ENCODE peak calls at places on chromosomes 7 and 10, in seven cellular contexts. R, N, V, C, K, I and Q are unnamed samples.

GRCh38 chr7:54833021-54833467 is 74.0 kb upstream of the SEC61G start:
- DNase-seq in R (no peak), N (no peak), V (no peak), C (no peak), K (no peak), I (no peak), Q (no peak)

GRCh38 chr10:113776553-113776952 is 25.1 kb downstream of the PLEKHS1 start:
- DNase-seq in R (no peak), N (no peak), V (no peak), C (no peak), K (no peak), I (no peak), Q (no peak)

GRCh38 chr7:30977896-30978564 is 14.3 kb downstream of the GHRHR start:
- DNase-seq in R (peak; percentile 6), N (peak; percentile 21), V (peak; percentile 50), C (peak; percentile 21), K (no peak), I (peak; percentile 72), Q (peak; percentile 33)

GRCh38 chr7:69430502-69431145 is 167.7 kb upstream of the AUTS2 start:
- DNase-seq in R (peak; percentile 20), N (no peak), V (no peak), C (no peak), K (no peak), I (peak; percentile 11), Q (no peak)

GRCh38 chr10:15419279-15419874 is 48.3 kb upstream of the FAM171A1 start:
- DNase-seq in R (peak; percentile 45), N (peak; percentile 63), V (peak; percentile 17), C (peak; percentile 20), K (no peak), I (peak; percentile 47), Q (peak; percentile 61)

GRCh38 chr7:75614390-75614789 is 122.3 kb downstream of the SPDYE5 start:
- DNase-seq in R (no peak), N (no peak), V (no peak), C (no peak), K (no peak), I (no peak), Q (no peak)

GRCh38 chr10:64115471-64115870 is 594.3 kb downstream of the REEP3 start:
- DNase-seq in R (no peak), N (no peak), V (no peak), C (no peak), K (no peak), I (no peak), Q (no peak)

GRCh38 chr7:86923530-86923929 is 135.9 kb downstream of the ELAPOR2 start:
- DNase-seq in R (no peak), N (no peak), V (no peak), C (no peak), K (no peak), I (no peak), Q (no peak)

GRCh38 chr7:139738772-139739171 is 39.0 kb downstream of the HIPK2 start:
- DNase-seq in R (no peak), N (no peak), V (no peak), C (no peak), K (no peak), I (no peak), Q (no peak)

GRCh38 chr10:104293021-104293420 is 24.0 kb downstream of the GSTO2 start:
- DNase-seq in R (peak; percentile 72), N (peak; percentile 43), V (no peak), C (peak; percentile 53), K (no peak), I (no peak), Q (peak; percentile 78)

GRCh38 chr10:52098130-52098529 is 216.0 kb upstream of the DKK1 start:
- DNase-seq in R (no peak), N (no peak), V (no peak), C (no peak), K (no peak), I (no peak), Q (no peak)

GRCh38 chr7:43650457-43651052 is 67.6 kb downstream of the STK17A start:
- DNase-seq in R (peak; percentile 69), N (peak; percentile 73), V (no peak), C (no peak), K (no peak), I (no peak), Q (peak; percentile 69)

GRCh38 chr7:99531354-99531765 is 20.6 kb downstream of the FAM200A start:
- DNase-seq in R (peak; percentile 24), N (no peak), V (no peak), C (no peak), K (no peak), I (no peak), Q (peak; percentile 7)

GRCh38 chr7:99521399-99521798 is 16.9 kb downstream of the ZKSCAN5 start:
- DNase-seq in R (no peak), N (no peak), V (no peak), C (no peak), K (no peak), I (no peak), Q (no peak)

DNA sequence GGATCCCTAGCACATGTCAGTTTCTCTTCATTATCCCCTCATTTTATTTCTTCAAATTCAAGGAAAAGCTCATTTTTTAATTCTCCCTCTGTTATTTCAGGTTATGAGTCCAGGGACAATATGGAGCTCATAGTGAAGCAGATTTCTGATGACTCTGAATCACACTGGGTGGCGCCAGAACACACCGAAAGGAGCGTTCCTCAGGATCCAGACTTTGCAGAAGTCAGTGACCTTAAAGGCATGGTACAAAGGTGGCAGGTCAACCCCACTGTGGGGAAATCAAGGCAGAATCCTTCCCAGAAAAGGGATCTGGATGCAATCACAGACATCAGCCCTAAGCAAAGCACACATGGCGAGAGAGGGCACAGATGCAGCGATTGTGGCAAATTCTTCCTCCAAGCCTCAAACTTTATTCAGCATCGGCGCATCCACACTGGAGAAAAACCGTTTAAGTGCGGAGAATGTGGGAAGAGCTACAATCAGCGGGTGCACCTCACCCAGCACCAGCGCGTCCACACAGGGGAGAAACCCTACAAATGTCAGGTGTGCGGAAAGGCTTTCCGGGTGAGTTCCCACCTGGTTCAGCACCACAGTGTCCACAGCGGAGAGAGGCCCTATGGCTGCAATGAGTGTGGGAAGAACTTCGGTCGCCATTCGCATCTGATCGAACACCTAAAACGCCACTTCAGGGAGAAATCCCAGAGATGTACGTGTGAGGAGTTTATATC is 21.4 kb downstream of the ZKSCAN5 start:
- DNase-seq in R (peak; percentile 19), N (no peak), V (no peak), C (no peak), K (no peak), I (peak; percentile 17), Q (peak; percentile 11)
- TF ChIP-seq CTCF in R (peak; percentile 31), N (no peak), V (no peak), C (peak; percentile 19), K (no peak), I (no peak), Q (peak; percentile 8)

GRCh38 chr7:27096756-27097514 is 1.1 kb upstream of the HOXA1 start:
- DNase-seq in R (peak; percentile 59), N (peak; percentile 42), V (no peak), C (peak; percentile 57), K (no peak), I (peak; percentile 52), Q (no peak)
- H3K4me3 ChIP-seq in R (peak overlapping the region; percentile 93), N (peak overlapping the region; percentile 81), V (peak overlapping the region; percentile 36), C (peak overlapping the region; percentile 97), K (peak overlapping the region; percentile 99), I (peak overlapping the region; percentile 61), Q (peak overlapping the region; percentile 55)

GRCh38 chr10:69802424-69803161 is 887 bp downstream of the COL13A1 start:
- DNase-seq in R (peak; percentile 32), N (peak; percentile 52), V (no peak), C (peak; percentile 53), K (no peak), I (no peak), Q (peak; percentile 56)
- TF ChIP-seq CTCF in R (no peak), N (peak; percentile 39), V (no peak), C (no peak), K (peak; percentile 4), I (no peak), Q (peak; percentile 20)

GRCh38 chr7:48048113-48048512 is 12.8 kb downstream of the C7orf57 start:
- DNase-seq in R (no peak), N (no peak), V (no peak), C (peak; percentile 17), K (no peak), I (no peak), Q (no peak)
- H3K4me3 ChIP-seq in R (no peak overlapping the region), N (no peak overlapping the region), V (no peak overlapping the region), C (no peak overlapping the region), K (no peak overlapping the region), I (no peak overlapping the region), Q (no peak overlapping the region)

GRCh38 chr7:93862651-93863050 is 27.9 kb downstream of the TFPI2 start:
- DNase-seq in R (no peak), N (no peak), V (no peak), C (peak; percentile 60), K (no peak), I (no peak), Q (no peak)

GRCh38 chr7:93856319-93856718 is 34.2 kb downstream of the TFPI2 start:
- DNase-seq in R (no peak), N (peak; percentile 11), V (no peak), C (peak; percentile 79), K (no peak), I (no peak), Q (peak; percentile 6)

GRCh38 chr7:93860261-93860660 is 30.3 kb downstream of the TFPI2 start:
- DNase-seq in R (no peak), N (no peak), V (no peak), C (peak; percentile 88), K (no peak), I (no peak), Q (no peak)

GRCh38 chr7:93858857-93859256 is 31.7 kb downstream of the TFPI2 start:
- DNase-seq in R (no peak), N (no peak), V (no peak), C (no peak), K (no peak), I (no peak), Q (no peak)

GRCh38 chr7:93861325-93861949 is 29.1 kb downstream of the TFPI2 start:
- DNase-seq in R (no peak), N (no peak), V (no peak), C (no peak), K (no peak), I (no peak), Q (no peak)
- TF ChIP-seq CTCF in R (peak; percentile 26), N (peak; percentile 40), V (no peak), C (peak; percentile 12), K (peak; percentile 28), I (no peak), Q (peak; percentile 18)